ENCODE peak calls at places on chromosome 22, in ten cellular contexts. B is nucleus accumbens, D is fibroblast of the conjunctiva, G is GM12865, J is RCC 7860, F is posterior cingulate gyrus, U is M059J, W is iris pigment epithelial cell, V is T-cell, O is pons. S is an unnamed sample.
A peak's percentile ranks its signal among the peaks of the same experiment; 100 is the strongest.

GRCh38 chr22:48806227-48806781 is 1021.4 kb downstream of the BRD1 start:
- DNase-seq in D (no peak), F (peak; percentile 83), U (no peak), B (no peak), G (no peak), W (no peak), O (no peak), V (no peak), J (no peak), S (no peak)

GRCh38 chr22:36986242-36986821 is 32.9 kb downstream of the TST start:
- DNase-seq in O (no peak), W (no peak), G (peak; percentile 55), D (no peak), J (peak; percentile 36), U (no peak), B (no peak), V (no peak), F (no peak), S (no peak)

GRCh38 chr22:21778705-21779363 is 43.2 kb upstream of the YPEL1 start:
- DNase-seq in J (peak; percentile 38), D (no peak), U (peak; percentile 53), O (no peak), W (peak; percentile 93), B (no peak), V (no peak), F (no peak), G (no peak), S (no peak)

GRCh38 chr22:42443240-42444059 is 11.2 kb upstream of the NFAM1 start:
- DNase-seq in O (no peak), U (no peak), F (peak; percentile 52), G (no peak), B (no peak), J (no peak), D (no peak), W (no peak), V (no peak), S (no peak)

GRCh38 chr22:41290262-41291221 is 4.6 kb upstream of the RANGAP1 start:
- DNase-seq in U (peak; percentile 85), V (no peak), F (no peak), O (no peak), W (peak; percentile 84), G (no peak), B (no peak), J (peak; percentile 88), D (peak; percentile 76), S (no peak)

GRCh38 chr22:29136715-29137700 is 64.2 kb downstream of the KREMEN1 start:
- DNase-seq in G (no peak), O (no peak), F (no peak), W (no peak), D (no peak), B (no peak), U (no peak), J (no peak), V (no peak), S (no peak)

GRCh38 chr22:20268350-20269012 is 363 bp upstream of the RTN4R start:
- DNase-seq in D (no peak), B (no peak), W (peak; percentile 38), V (peak; percentile 50), U (peak; percentile 29), O (no peak), F (no peak), G (peak; percentile 44), J (peak; percentile 29), S (peak; percentile 62)

GRCh38 chr22:24727218-24727851 is 47.2 kb downstream of the PIWIL3 start:
- DNase-seq in D (peak; percentile 68), G (no peak), B (no peak), W (peak; percentile 95), U (peak; percentile 87), J (peak; percentile 73), O (peak; percentile 12), V (no peak), F (no peak), S (no peak)

GRCh38 chr22:24433868-24434471 is 6.6 kb downstream of the ADORA2A start:
- DNase-seq in B (no peak), V (no peak), D (no peak), G (peak; percentile 93), W (peak; percentile 28), F (no peak), U (peak; percentile 85), O (no peak), J (peak; percentile 76), S (no peak)

GRCh38 chr22:46195487-46196165 is 45.3 kb downstream of the PPARA start:
- DNase-seq in G (no peak), W (no peak), V (no peak), U (no peak), B (no peak), F (no peak), O (no peak), D (no peak), J (no peak), S (no peak)

GRCh38 chr22:30235687-30236170 is 10.8 kb downstream of the LIF start:
- DNase-seq in U (peak; percentile 96), O (no peak), V (no peak), D (no peak), W (peak; percentile 95), B (no peak), J (peak; percentile 99), F (no peak), G (no peak), S (no peak)